ENCODE peak calls at places on chromosome X, in six cellular contexts. One of them, this sample, is unnamed.

GRCh38 chrX:84729809-84730208 is 227.6 kb upstream of the HDX start:
- DNase-seq in Peyer's patch: no peak
- DNase-seq in IMR-90: peak
- DNase-seq in adrenal gland: peak
- DNase-seq in NB4: peak
- DNase-seq in uterus: no peak
- DNase-seq in this sample: no peak

GRCh38 chrX:19571708-19572107 is 56.4 kb upstream of the MAP3K15 start:
- DNase-seq in adrenal gland: no peak
- DNase-seq in NB4: no peak
- DNase-seq in IMR-90: no peak
- DNase-seq in Peyer's patch: no peak
- DNase-seq in uterus: no peak
- DNase-seq in this sample: no peak

GRCh38 chrX:13223868-13224555 is 95.8 kb downstream of the ATXN3L start:
- DNase-seq in Peyer's patch: no peak
- DNase-seq in uterus: no peak
- DNase-seq in IMR-90: peak
- DNase-seq in NB4: no peak
- DNase-seq in adrenal gland: peak
- DNase-seq in this sample: no peak

GRCh38 chrX:140354431-140355120 is 150.3 kb downstream of the SOX3 start:
- DNase-seq in IMR-90: no peak
- DNase-seq in NB4: no peak
- DNase-seq in adrenal gland: no peak
- DNase-seq in uterus: no peak
- DNase-seq in Peyer's patch: no peak
- DNase-seq in this sample: no peak

GRCh38 chrX:16528620-16529019 is 121.3 kb upstream of the S100G start:
- DNase-seq in IMR-90: no peak
- DNase-seq in Peyer's patch: no peak
- DNase-seq in uterus: no peak
- DNase-seq in NB4: no peak
- DNase-seq in adrenal gland: no peak
- DNase-seq in this sample: no peak

GRCh38 chrX:97751016-97751415 is 867.3 kb downstream of the RPA4 start:
- DNase-seq in NB4: no peak
- DNase-seq in adrenal gland: no peak
- DNase-seq in IMR-90: no peak
- DNase-seq in Peyer's patch: no peak
- DNase-seq in uterus: no peak
- DNase-seq in this sample: no peak

GRCh38 chrX:130110379-130111219 is at the start of gene ELF4:
- DNase-seq in IMR-90: peak
- DNase-seq in Peyer's patch: peak
- DNase-seq in adrenal gland: no peak
- DNase-seq in uterus: peak
- DNase-seq in NB4: peak
- DNase-seq in this sample: peak

GRCh38 chrX:143634373-143634685 is 1.6 kb downstream of the SLITRK4 start:
- DNase-seq in uterus: no peak
- DNase-seq in IMR-90: no peak
- DNase-seq in Peyer's patch: peak
- DNase-seq in adrenal gland: no peak
- DNase-seq in NB4: no peak
- DNase-seq in this sample: no peak

GRCh38 chrX:31590581-31591113 is 518.8 kb upstream of the FTHL17 start:
- DNase-seq in uterus: no peak
- DNase-seq in IMR-90: peak
- DNase-seq in NB4: no peak
- DNase-seq in adrenal gland: no peak
- DNase-seq in Peyer's patch: no peak
- DNase-seq in this sample: no peak

GRCh38 chrX:54786972-54787371 is 11.1 kb downstream of the ITIH6 start:
- DNase-seq in adrenal gland: no peak
- DNase-seq in NB4: peak
- DNase-seq in IMR-90: no peak
- DNase-seq in Peyer's patch: no peak
- DNase-seq in uterus: no peak
- DNase-seq in this sample: no peak

GRCh38 chrX:257681-258289 is 23.4 kb upstream of the PLCXD1 start:
- DNase-seq in adrenal gland: no peak
- DNase-seq in uterus: no peak
- DNase-seq in NB4: no peak
- DNase-seq in Peyer's patch: no peak
- DNase-seq in IMR-90: no peak
- DNase-seq in this sample: peak

GRCh38 chrX:43860646-43861370 is 21.4 kb downstream of the MAOB start:
- DNase-seq in adrenal gland: peak
- DNase-seq in NB4: no peak
- DNase-seq in Peyer's patch: no peak
- DNase-seq in IMR-90: peak
- DNase-seq in uterus: no peak
- DNase-seq in this sample: no peak

GRCh38 chrX:43693602-43694406 is 37.7 kb downstream of the MAOA start:
- DNase-seq in IMR-90: no peak
- DNase-seq in NB4: no peak
- DNase-seq in adrenal gland: peak
- DNase-seq in uterus: no peak
- DNase-seq in Peyer's patch: no peak
- DNase-seq in this sample: no peak

GRCh38 chrX:69031181-69031580 is 134.1 kb downstream of the PJA1 start:
- DNase-seq in uterus: no peak
- DNase-seq in adrenal gland: no peak
- DNase-seq in Peyer's patch: no peak
- DNase-seq in IMR-90: no peak
- DNase-seq in NB4: no peak
- DNase-seq in this sample: no peak

GRCh38 chrX:115642895-115643530 is 82.0 kb downstream of the PLS3 start:
- DNase-seq in adrenal gland: peak
- DNase-seq in Peyer's patch: no peak
- DNase-seq in NB4: peak
- DNase-seq in IMR-90: peak
- DNase-seq in uterus: peak
- DNase-seq in this sample: no peak

GRCh38 chrX:103687696-103688191 is 1.2 kb upstream of the MORF4L2 start:
- DNase-seq in Peyer's patch: peak
- DNase-seq in adrenal gland: peak
- DNase-seq in uterus: peak
- DNase-seq in NB4: peak
- DNase-seq in IMR-90: peak
- DNase-seq in this sample: peak

GRCh38 chrX:7263961-7264360 is 116.0 kb upstream of the PUDP start:
- DNase-seq in adrenal gland: no peak
- DNase-seq in uterus: no peak
- DNase-seq in IMR-90: no peak
- DNase-seq in NB4: peak
- DNase-seq in Peyer's patch: no peak
- DNase-seq in this sample: no peak

GRCh38 chrX:66020578-66021406 is 19.1 kb downstream of the VSIG4 start:
- DNase-seq in Peyer's patch: no peak
- DNase-seq in NB4: peak
- DNase-seq in adrenal gland: no peak
- DNase-seq in uterus: no peak
- DNase-seq in IMR-90: no peak
- DNase-seq in this sample: no peak

GRCh38 chrX:69031971-69032391 is 133.3 kb downstream of the PJA1 start:
- DNase-seq in Peyer's patch: no peak
- DNase-seq in uterus: no peak
- DNase-seq in NB4: no peak
- DNase-seq in IMR-90: peak
- DNase-seq in adrenal gland: no peak
- DNase-seq in this sample: no peak

GRCh38 chrX:11180571-11180970 is 69.4 kb downstream of the HCCS start:
- DNase-seq in Peyer's patch: no peak
- DNase-seq in adrenal gland: no peak
- DNase-seq in NB4: no peak
- DNase-seq in uterus: no peak
- DNase-seq in IMR-90: no peak
- DNase-seq in this sample: no peak

GRCh38 chrX:124619710-124620109 is 273.3 kb downstream of the SH2D1A start:
- DNase-seq in Peyer's patch: no peak
- DNase-seq in IMR-90: no peak
- DNase-seq in adrenal gland: no peak
- DNase-seq in NB4: no peak
- DNase-seq in uterus: no peak
- DNase-seq in this sample: no peak

GRCh38 chrX:119573840-119574393 is 446 bp upstream of the UBE2A start:
- DNase-seq in NB4: peak
- DNase-seq in Peyer's patch: peak
- DNase-seq in uterus: peak
- DNase-seq in adrenal gland: peak
- DNase-seq in IMR-90: peak
- DNase-seq in this sample: peak

GRCh38 chrX:100447563-100448397 is 37.7 kb upstream of the PCDH19 start:
- DNase-seq in adrenal gland: peak
- DNase-seq in IMR-90: peak
- DNase-seq in uterus: peak
- DNase-seq in NB4: peak
- DNase-seq in Peyer's patch: no peak
- DNase-seq in this sample: peak

GRCh38 chrX:103417933-103418332 is 41.6 kb downstream of the BEX3 start:
- DNase-seq in NB4: no peak
- DNase-seq in uterus: no peak
- DNase-seq in adrenal gland: no peak
- DNase-seq in IMR-90: peak
- DNase-seq in Peyer's patch: no peak
- DNase-seq in this sample: no peak

GRCh38 chrX:117743469-117744251 is 372.9 kb downstream of the KLHL13 start:
- DNase-seq in adrenal gland: no peak
- DNase-seq in IMR-90: peak
- DNase-seq in NB4: peak
- DNase-seq in uterus: no peak
- DNase-seq in Peyer's patch: no peak
- DNase-seq in this sample: no peak

GRCh38 chrX:46599051-46599560 is 25.5 kb downstream of the CHST7 start:
- DNase-seq in Peyer's patch: no peak
- DNase-seq in NB4: no peak
- DNase-seq in adrenal gland: no peak
- DNase-seq in uterus: no peak
- DNase-seq in IMR-90: peak
- DNase-seq in this sample: no peak

DNA sequence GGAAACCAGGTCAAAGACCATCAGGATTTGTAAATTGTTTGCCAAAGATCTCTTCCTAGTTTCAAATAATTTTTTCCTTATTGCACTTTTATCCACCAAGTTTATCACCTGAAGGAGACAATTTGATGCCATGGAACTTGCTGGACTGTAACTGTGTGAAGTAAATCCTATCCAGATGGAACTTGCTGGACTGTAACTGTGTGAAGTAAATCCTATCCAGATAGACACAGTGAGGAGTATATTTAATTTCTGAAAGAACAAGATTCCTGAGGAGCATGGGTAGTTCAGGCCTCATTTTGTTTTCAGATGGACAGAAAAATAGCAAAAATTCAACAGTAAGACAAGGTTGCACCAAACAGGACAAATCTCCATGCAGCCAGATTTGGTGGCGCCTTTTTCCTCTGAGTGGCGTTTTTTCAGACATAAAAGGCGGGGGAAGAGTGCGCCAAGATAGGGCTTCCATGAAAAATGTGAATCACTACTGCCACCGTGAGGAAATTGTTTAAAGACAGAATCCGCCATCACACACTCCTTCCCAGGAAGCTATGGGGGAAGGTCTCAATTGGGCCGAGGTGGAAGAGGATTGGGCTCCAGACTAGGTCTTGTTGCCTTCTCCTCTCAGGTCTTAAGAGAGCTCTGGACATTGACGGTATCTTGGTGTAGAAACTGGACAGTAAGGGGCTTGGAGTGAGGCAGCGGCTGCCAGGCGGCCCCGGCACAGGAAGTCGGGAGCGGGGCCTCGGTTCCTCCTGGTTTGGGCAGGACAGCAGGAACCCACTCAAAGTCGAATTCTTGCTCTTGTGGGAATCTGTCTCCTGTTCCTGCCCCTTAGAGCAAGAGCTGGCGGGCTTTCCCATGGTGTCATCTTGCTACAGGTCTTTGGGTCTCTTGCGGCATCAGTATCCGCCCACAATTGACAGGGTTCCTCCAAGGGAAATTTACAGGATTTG is 234.7 kb downstream of the OR13H1 start:
- DNase-seq in uterus: peak
- DNase-seq in NB4: no peak
- DNase-seq in IMR-90: peak
- DNase-seq in Peyer's patch: no peak
- DNase-seq in adrenal gland: peak
- DNase-seq in this sample: peak
- TF ChIP-seq CTCF in uterus: peak
- TF ChIP-seq CTCF in NB4: no peak
- TF ChIP-seq CTCF in IMR-90: peak
- TF ChIP-seq CTCF in Peyer's patch: peak
- TF ChIP-seq CTCF in adrenal gland: no peak
- TF ChIP-seq CTCF in this sample: peak

GRCh38 chrX:136872091-136872700 is 8.3 kb downstream of the RBMX start:
- DNase-seq in NB4: no peak
- DNase-seq in uterus: no peak
- DNase-seq in IMR-90: no peak
- DNase-seq in Peyer's patch: no peak
- DNase-seq in adrenal gland: no peak
- DNase-seq in this sample: no peak
- TF ChIP-seq POLR2A in NB4: no peak
- TF ChIP-seq POLR2A in uterus: no peak
- TF ChIP-seq POLR2A in IMR-90: no peak
- TF ChIP-seq POLR2A in Peyer's patch: no peak
- TF ChIP-seq POLR2A in adrenal gland: no peak
- TF ChIP-seq POLR2A in this sample: no peak

DNA sequence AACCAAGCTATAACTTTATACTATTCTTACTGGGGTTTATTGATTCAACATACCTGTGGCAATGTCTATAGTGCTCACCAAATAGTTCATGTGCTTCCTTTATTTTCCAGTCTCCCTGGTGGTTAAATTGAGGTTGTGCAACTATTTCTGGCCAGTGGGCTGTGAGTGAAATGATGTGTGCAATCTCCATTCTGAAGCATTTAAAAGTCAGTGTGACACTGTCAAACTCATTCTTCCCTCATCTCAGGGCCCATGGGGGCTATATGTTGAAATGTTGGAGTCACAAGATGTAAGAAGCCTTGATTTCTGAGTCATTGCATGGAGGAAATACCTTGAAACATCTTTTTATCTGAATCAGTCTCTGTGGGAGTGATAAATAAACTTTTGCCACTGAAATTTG is 414.3 kb upstream of the RPS6KA3 start:
- DNase-seq in IMR-90: no peak
- DNase-seq in Peyer's patch: no peak
- DNase-seq in adrenal gland: no peak
- DNase-seq in uterus: no peak
- DNase-seq in NB4: peak
- DNase-seq in this sample: no peak
- TF ChIP-seq CTCF in IMR-90: no peak
- TF ChIP-seq CTCF in Peyer's patch: no peak
- TF ChIP-seq CTCF in adrenal gland: no peak
- TF ChIP-seq CTCF in uterus: no peak
- TF ChIP-seq CTCF in NB4: no peak
- TF ChIP-seq CTCF in this sample: no peak

DNA sequence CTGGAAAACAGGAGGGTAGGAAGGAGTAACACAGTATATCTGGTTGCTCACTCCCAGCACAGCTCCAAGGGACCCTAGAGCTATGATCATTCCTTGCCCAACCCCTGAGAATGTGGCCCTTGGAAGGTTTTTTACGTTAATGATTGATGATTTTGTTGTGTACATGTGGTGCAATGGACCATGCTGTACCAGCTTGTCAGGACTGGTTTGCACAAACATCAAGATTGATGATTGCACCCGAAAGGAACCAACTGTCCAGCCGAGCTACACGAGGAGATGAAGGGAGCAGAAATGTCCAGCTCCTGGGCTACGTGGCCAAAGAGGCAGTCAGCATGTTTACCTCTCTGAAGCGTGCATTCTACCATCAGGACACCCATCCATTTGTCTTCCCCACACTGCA is 83.2 kb upstream of the USP9X start:
- DNase-seq in adrenal gland: no peak
- DNase-seq in Peyer's patch: no peak
- DNase-seq in IMR-90: no peak
- DNase-seq in uterus: no peak
- DNase-seq in NB4: no peak
- DNase-seq in this sample: no peak
- TF ChIP-seq POLR2A in adrenal gland: no peak
- TF ChIP-seq POLR2A in Peyer's patch: no peak
- TF ChIP-seq POLR2A in IMR-90: no peak
- TF ChIP-seq POLR2A in uterus: no peak
- TF ChIP-seq POLR2A in NB4: no peak
- TF ChIP-seq POLR2A in this sample: no peak

This sample was measured in heart left ventricle.